ENCODE peak calls at places on chromosome 11, in seven cellular contexts. E is choroid plexus epithelial cell; U is AG10803; K is epithelial cell of proximal tubule; S is NCI-H1092; G is heart right ventricle; D is CD8-positive, alpha-beta memory T cell. V is an unnamed sample.

GRCh38 chr11:70551323-70552166 is 153.2 kb downstream of the CTTN start:
- DNase-seq in E (no peak), U (peak; percentile 24), K (no peak), S (no peak), G (no peak), D (no peak), V (no peak)

GRCh38 chr11:17591293-17591692 is 44.2 kb downstream of the OTOG start:
- DNase-seq in E (no peak), U (no peak), K (no peak), S (no peak), G (no peak), D (no peak), V (no peak)

GRCh38 chr11:94193288-94193687 is 64.6 kb downstream of the PANX1 start:
- DNase-seq in E (no peak), U (peak; percentile 65), K (no peak), S (no peak), G (no peak), D (no peak), V (no peak)

GRCh38 chr11:64461081-64461480 is 102.1 kb downstream of the RPS6KA4 start:
- DNase-seq in E (no peak), U (no peak), K (no peak), S (no peak), G (no peak), D (no peak), V (no peak)

GRCh38 chr11:33685061-33685460 is 15.6 kb downstream of the C11orf91 start:
- DNase-seq in E (no peak), U (peak; percentile 49), K (no peak), S (no peak), G (no peak), D (no peak), V (no peak)

GRCh38 chr11:2510626-2511402 is 66.0 kb downstream of the KCNQ1 start:
- DNase-seq in E (no peak), U (no peak), K (no peak), S (no peak), G (no peak), D (no peak), V (no peak)

GRCh38 chr11:46808804-46809431 is 37.2 kb downstream of the CKAP5 start:
- DNase-seq in E (peak; percentile 78), U (peak; percentile 41), K (no peak), S (no peak), G (no peak), D (no peak), V (no peak)

GRCh38 chr11:131908316-131908715 is 537.9 kb downstream of the NTM start:
- DNase-seq in E (no peak), U (no peak), K (no peak), S (no peak), G (no peak), D (no peak), V (no peak)

GRCh38 chr11:116563028-116563712 is 209.6 kb downstream of the BUD13 start:
- DNase-seq in E (no peak), U (peak; percentile 58), K (no peak), S (peak; percentile 73), G (no peak), D (no peak), V (peak; percentile 40)

V was measured in C1 segment of cervical spinal cord.